ENCODE peak calls at places on chromosomes 5 and 9, in five cellular contexts. One of them, this sample, is unnamed. For H3K4me1 and H3K9me3, the result is how much of the 10 kb centered on the place peaks cover.

GRCh38 chr5:99835791-99836190 is 699.4 kb upstream of the FAM174A start:
- DNase-seq in stomach: no peak
- DNase-seq in left lung: no peak
- DNase-seq in SJSA1: no peak
- DNase-seq in mucosa of descending colon: no peak
- DNase-seq in this sample: no peak

GRCh38 chr5:139895647-139896046 is 100.0 kb downstream of the PSD2 start:
- DNase-seq in stomach: no peak
- DNase-seq in left lung: no peak
- DNase-seq in SJSA1: no peak
- DNase-seq in mucosa of descending colon: no peak
- DNase-seq in this sample: no peak

GRCh38 chr9:111443454-111443853 is 40.7 kb downstream of the ECPAS start:
- DNase-seq in stomach: no peak
- DNase-seq in left lung: no peak
- DNase-seq in SJSA1: no peak
- DNase-seq in mucosa of descending colon: no peak
- DNase-seq in this sample: no peak

GRCh38 chr5:126484248-126484647 is 61.0 kb downstream of the GRAMD2B start:
- DNase-seq in stomach: no peak
- DNase-seq in left lung: no peak
- DNase-seq in SJSA1: no peak
- DNase-seq in mucosa of descending colon: no peak
- DNase-seq in this sample: no peak

GRCh38 chr5:65451436-65451835 is 30.3 kb downstream of the ADAMTS6 start:
- DNase-seq in stomach: no peak
- DNase-seq in left lung: no peak
- DNase-seq in SJSA1: no peak
- DNase-seq in mucosa of descending colon: no peak
- DNase-seq in this sample: no peak

GRCh38 chr9:31823365-31823764 is 561.1 kb upstream of the ACO1 start:
- DNase-seq in stomach: no peak
- DNase-seq in left lung: no peak
- DNase-seq in SJSA1: no peak
- DNase-seq in mucosa of descending colon: no peak
- DNase-seq in this sample: no peak

GRCh38 chr5:83000448-83000847 is 76.7 kb downstream of the TMEM167A start:
- DNase-seq in stomach: no peak
- DNase-seq in left lung: no peak
- DNase-seq in SJSA1: peak
- DNase-seq in mucosa of descending colon: no peak
- DNase-seq in this sample: no peak

GRCh38 chr5:147485814-147486213 is 24.1 kb downstream of the DPYSL3 start:
- DNase-seq in stomach: no peak
- DNase-seq in left lung: no peak
- DNase-seq in SJSA1: no peak
- DNase-seq in mucosa of descending colon: no peak
- DNase-seq in this sample: no peak

GRCh38 chr5:140630296-140630695 is 2.7 kb downstream of the CD14 start:
- DNase-seq in stomach: no peak
- DNase-seq in left lung: no peak
- DNase-seq in SJSA1: no peak
- DNase-seq in mucosa of descending colon: no peak
- DNase-seq in this sample: no peak

GRCh38 chr5:94632024-94632423 is 13.6 kb downstream of the SLF1 start:
- DNase-seq in stomach: no peak
- DNase-seq in left lung: no peak
- DNase-seq in SJSA1: no peak
- DNase-seq in mucosa of descending colon: no peak
- DNase-seq in this sample: no peak

GRCh38 chr5:61884242-61884855 is 421.7 kb upstream of the KIF2A start:
- DNase-seq in stomach: no peak
- DNase-seq in left lung: peak
- DNase-seq in SJSA1: no peak
- DNase-seq in mucosa of descending colon: no peak
- DNase-seq in this sample: no peak

GRCh38 chr9:18299449-18299848 is 174.5 kb upstream of the ADAMTSL1 start:
- DNase-seq in stomach: no peak
- DNase-seq in left lung: no peak
- DNase-seq in SJSA1: no peak
- DNase-seq in mucosa of descending colon: no peak
- DNase-seq in this sample: no peak

GRCh38 chr9:371349-371748 is 156.7 kb downstream of the DOCK8 start:
- DNase-seq in stomach: no peak
- DNase-seq in left lung: no peak
- DNase-seq in SJSA1: no peak
- DNase-seq in mucosa of descending colon: no peak
- DNase-seq in this sample: no peak

GRCh38 chr5:59637878-59638580 is 255.5 kb downstream of the PDE4D start:
- DNase-seq in stomach: no peak
- DNase-seq in left lung: no peak
- DNase-seq in SJSA1: no peak
- DNase-seq in mucosa of descending colon: no peak
- DNase-seq in this sample: no peak

GRCh38 chr9:126454250-126454649 is 127.6 kb downstream of the MVB12B start:
- DNase-seq in stomach: no peak
- DNase-seq in left lung: no peak
- DNase-seq in SJSA1: no peak
- DNase-seq in mucosa of descending colon: no peak
- DNase-seq in this sample: no peak

GRCh38 chr5:168683247-168683926 is 104.2 kb upstream of the PANK3 start:
- DNase-seq in stomach: no peak
- DNase-seq in left lung: no peak
- DNase-seq in SJSA1: no peak
- DNase-seq in mucosa of descending colon: peak
- DNase-seq in this sample: peak

GRCh38 chr5:163760498-163760897 is 255.1 kb downstream of the MAT2B start:
- DNase-seq in stomach: no peak
- DNase-seq in left lung: no peak
- DNase-seq in SJSA1: no peak
- DNase-seq in mucosa of descending colon: no peak
- DNase-seq in this sample: no peak

GRCh38 chr5:131943914-131944313 is 1.5 kb downstream of the MEIKIN start:
- DNase-seq in stomach: no peak
- DNase-seq in left lung: no peak
- DNase-seq in SJSA1: no peak
- DNase-seq in mucosa of descending colon: no peak
- DNase-seq in this sample: no peak

GRCh38 chr9:95157491-95158151 is 159.9 kb downstream of the FANCC start:
- DNase-seq in stomach: no peak
- DNase-seq in left lung: no peak
- DNase-seq in SJSA1: no peak
- DNase-seq in mucosa of descending colon: no peak
- DNase-seq in this sample: no peak

GRCh38 chr5:179825655-179826182 is 5.0 kb downstream of the SQSTM1 start:
- DNase-seq in stomach: no peak
- DNase-seq in left lung: peak
- DNase-seq in SJSA1: no peak
- DNase-seq in mucosa of descending colon: peak
- DNase-seq in this sample: no peak

GRCh38 chr5:179824745-179825112 is 4.0 kb downstream of the SQSTM1 start:
- DNase-seq in stomach: no peak
- DNase-seq in left lung: peak
- DNase-seq in SJSA1: no peak
- DNase-seq in mucosa of descending colon: no peak
- DNase-seq in this sample: no peak

GRCh38 chr5:179822444-179822990 is 1.8 kb downstream of the SQSTM1 start:
- DNase-seq in stomach: no peak
- DNase-seq in left lung: peak
- DNase-seq in SJSA1: no peak
- DNase-seq in mucosa of descending colon: peak
- DNase-seq in this sample: no peak

GRCh38 chr5:179822059-179822432 is 1.3 kb downstream of the SQSTM1 start:
- DNase-seq in stomach: no peak
- DNase-seq in left lung: peak
- DNase-seq in SJSA1: no peak
- DNase-seq in mucosa of descending colon: no peak
- DNase-seq in this sample: no peak

GRCh38 chr5:179823937-179824744 is 3.4 kb downstream of the SQSTM1 start:
- DNase-seq in stomach: no peak
- DNase-seq in left lung: peak
- DNase-seq in SJSA1: no peak
- DNase-seq in mucosa of descending colon: no peak
- DNase-seq in this sample: no peak
- H3K4me3 ChIP-seq in stomach: peak
- H3K4me3 ChIP-seq in left lung: no peak
- H3K4me3 ChIP-seq in SJSA1: no peak
- H3K4me3 ChIP-seq in mucosa of descending colon: no peak
- H3K4me3 ChIP-seq in this sample: no peak

GRCh38 chr9:91897201-91897600 is 52.8 kb downstream of the ROR2 start:
- DNase-seq in stomach: no peak
- DNase-seq in left lung: no peak
- DNase-seq in SJSA1: no peak
- DNase-seq in mucosa of descending colon: no peak
- DNase-seq in this sample: no peak
- H3K4me1 ChIP-seq in stomach: half or more
- H3K4me1 ChIP-seq in left lung: under half
- H3K4me1 ChIP-seq in SJSA1: under half
- H3K4me1 ChIP-seq in mucosa of descending colon: under half
- H3K4me1 ChIP-seq in this sample: under half

GRCh38 chr5:6443326-6443725 is 5.3 kb upstream of the UBE2QL1 start:
- DNase-seq in stomach: no peak
- DNase-seq in left lung: no peak
- DNase-seq in SJSA1: no peak
- DNase-seq in mucosa of descending colon: no peak
- DNase-seq in this sample: no peak

GRCh38 chr5:6439588-6440550 is 8.8 kb upstream of the UBE2QL1 start:
- DNase-seq in stomach: no peak
- DNase-seq in left lung: no peak
- DNase-seq in SJSA1: no peak
- DNase-seq in mucosa of descending colon: no peak
- DNase-seq in this sample: no peak

GRCh38 chr5:6446626-6447309 is 1.9 kb upstream of the UBE2QL1 start:
- DNase-seq in stomach: no peak
- DNase-seq in left lung: no peak
- DNase-seq in SJSA1: no peak
- DNase-seq in mucosa of descending colon: no peak
- DNase-seq in this sample: no peak

GRCh38 chr5:6446042-6446441 is 2.6 kb upstream of the UBE2QL1 start:
- DNase-seq in stomach: no peak
- DNase-seq in left lung: no peak
- DNase-seq in SJSA1: no peak
- DNase-seq in mucosa of descending colon: no peak
- DNase-seq in this sample: no peak

DNA sequence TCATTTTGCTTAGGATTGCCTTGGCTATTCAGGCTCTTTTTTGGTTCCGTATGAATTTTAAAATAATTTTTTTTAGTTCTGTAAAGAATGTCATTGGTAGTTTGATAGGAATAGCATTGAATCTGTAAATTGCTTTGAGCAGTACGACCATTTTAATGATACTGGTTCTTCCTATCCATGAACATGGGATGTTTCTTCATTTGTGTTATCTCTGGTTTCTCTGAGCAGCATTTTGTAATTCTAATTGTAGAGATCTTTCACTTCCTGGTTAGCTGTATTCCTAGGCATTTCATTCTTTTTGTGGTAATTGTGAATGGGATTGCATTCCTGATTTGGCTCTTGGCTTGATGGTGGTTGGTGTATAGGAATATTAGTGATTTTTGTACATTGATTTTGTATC is 6.3 kb upstream of the UBE2QL1 start:
- DNase-seq in stomach: no peak
- DNase-seq in left lung: no peak
- DNase-seq in SJSA1: no peak
- DNase-seq in mucosa of descending colon: no peak
- DNase-seq in this sample: no peak
- H3K9me3 ChIP-seq in stomach: under half
- H3K9me3 ChIP-seq in left lung: under half
- H3K9me3 ChIP-seq in SJSA1: under half
- H3K9me3 ChIP-seq in mucosa of descending colon: under half
- H3K9me3 ChIP-seq in this sample: under half

GRCh38 chr9:136052433-136052880 is 42.6 kb downstream of the NACC2 start:
- DNase-seq in stomach: peak
- DNase-seq in left lung: peak
- DNase-seq in SJSA1: peak
- DNase-seq in mucosa of descending colon: peak
- DNase-seq in this sample: no peak
- H3K4me3 ChIP-seq in stomach: peak
- H3K4me3 ChIP-seq in left lung: peak
- H3K4me3 ChIP-seq in SJSA1: peak
- H3K4me3 ChIP-seq in mucosa of descending colon: no peak
- H3K4me3 ChIP-seq in this sample: no peak

This sample was measured in CD4-positive, alpha-beta memory T cell.